ENCODE peak calls at places on chromosomes 2 and 18, in eight cellular contexts. O is Peyer's patch; F is CD8-positive, alpha-beta T cell; R is heart left ventricle; I is lower lobe of right lung; J is K562; P is iPS DF 6.9; N is A549. D is an unnamed sample.

GRCh38 chr2:74954500-74954874 is 4.0 kb upstream of the POLE4 start:
- DNase-seq in F (no peak), O (no peak), N (no peak), I (no peak), J (no peak), R (no peak), P (no peak), D (no peak)

GRCh38 chr18:55856191-55856590 is 268.2 kb upstream of the TCF4 start:
- DNase-seq in F (no peak), I (no peak), P (peak), R (no peak), J (no peak), N (peak), O (no peak), D (no peak)

GRCh38 chr18:9419956-9420631 is 55.2 kb upstream of the RALBP1 start:
- DNase-seq in J (no peak), R (no peak), O (no peak), F (no peak), I (no peak), N (no peak), P (no peak), D (no peak)

GRCh38 chr2:106878206-106878605 is 7.8 kb downstream of the ST6GAL2 start:
- DNase-seq in N (no peak), F (no peak), I (no peak), P (no peak), O (no peak), R (no peak), J (no peak), D (no peak)

GRCh38 chr2:138898855-138899254 is 118.7 kb upstream of the NXPH2 start:
- DNase-seq in N (no peak), J (no peak), F (no peak), P (no peak), I (no peak), R (no peak), O (no peak), D (no peak)

GRCh38 chr2:226845717-226846116 is 9.9 kb downstream of the RHBDD1 start:
- DNase-seq in P (no peak), R (no peak), J (no peak), O (no peak), F (no peak), I (no peak), N (no peak), D (no peak)

GRCh38 chr2:179443175-179443574 is 178.5 kb upstream of the SESTD1 start:
- DNase-seq in N (no peak), P (no peak), I (no peak), R (peak), O (no peak), J (no peak), F (no peak), D (no peak)

GRCh38 chr2:102342888-102343287 is 12.7 kb upstream of the IL18R1 start:
- DNase-seq in N (no peak), P (no peak), F (no peak), O (no peak), R (no peak), I (no peak), J (no peak), D (peak)

GRCh38 chr2:61288070-61288841 is 126.3 kb downstream of the C2orf74 start:
- DNase-seq in P (no peak), N (no peak), I (no peak), R (no peak), J (peak), O (no peak), F (no peak), D (no peak)

GRCh38 chr2:241833101-241833937 is 24.3 kb downstream of the NEU4 start:
- DNase-seq in P (no peak), F (peak), R (no peak), I (no peak), O (no peak), N (no peak), J (no peak), D (no peak)

GRCh38 chr2:227826019-227826521 is 12.4 kb downstream of the CCL20 start:
- DNase-seq in I (no peak), O (no peak), N (no peak), J (no peak), P (no peak), F (no peak), R (no peak), D (no peak)

GRCh38 chr2:42938671-42939370 is 146.4 kb upstream of the HAAO start:
- DNase-seq in P (no peak), F (no peak), O (no peak), N (no peak), I (no peak), J (no peak), R (no peak), D (no peak)

GRCh38 chr2:140880573-140880972 is 1250.2 kb downstream of the LRP1B start:
- DNase-seq in P (no peak), R (no peak), O (no peak), J (no peak), F (no peak), N (no peak), I (no peak), D (no peak)

GRCh38 chr18:21557607-21558253 is 42.8 kb downstream of the ESCO1 start:
- DNase-seq in O (no peak), J (no peak), P (no peak), F (no peak), I (no peak), N (no peak), R (no peak), D (no peak)

GRCh38 chr18:63994783-63995399 is 25.0 kb downstream of the SERPINB8 start:
- DNase-seq in P (no peak), J (peak), N (peak), R (no peak), I (peak), O (peak), F (no peak), D (no peak)

GRCh38 chr2:140990416-140990815 is 1140.4 kb downstream of the LRP1B start:
- DNase-seq in R (no peak), J (no peak), I (no peak), F (no peak), N (no peak), O (no peak), P (no peak), D (no peak)

GRCh38 chr2:199424160-199424559 is 33.6 kb downstream of the SATB2 start:
- DNase-seq in F (no peak), O (no peak), R (no peak), J (no peak), I (no peak), N (no peak), P (no peak), D (no peak)

GRCh38 chr2:241213036-241213435 is 24.6 kb downstream of the ANO7 start:
- DNase-seq in R (no peak), I (no peak), P (no peak), N (no peak), O (no peak), F (no peak), J (no peak), D (no peak)

GRCh38 chr2:86552889-86553288 is 10.4 kb downstream of the CHMP3 start:
- DNase-seq in J (no peak), R (no peak), O (peak), N (no peak), P (no peak), I (no peak), F (peak), D (no peak)

GRCh38 chr2:18301421-18302139 is 258.9 kb downstream of the RDH14 start:
- DNase-seq in O (no peak), P (no peak), N (no peak), R (no peak), J (no peak), I (no peak), F (no peak), D (no peak)

GRCh38 chr18:5297582-5297981 is 2.1 kb upstream of the ZBTB14 start:
- DNase-seq in I (no peak), O (no peak), R (no peak), J (no peak), P (no peak), N (no peak), F (no peak), D (no peak)

GRCh38 chr2:241999184-241999583 is 129.7 kb downstream of the RTP5 start:
- DNase-seq in R (no peak), I (no peak), O (no peak), N (no peak), F (no peak), J (no peak), P (no peak), D (peak)

GRCh38 chr2:226600184-226600583 is 199.4 kb downstream of the IRS1 start:
- DNase-seq in O (no peak), I (no peak), J (no peak), P (no peak), N (no peak), F (no peak), R (no peak), D (no peak)

GRCh38 chr2:212109792-212110680 is 428.6 kb downstream of the ERBB4 start:
- DNase-seq in F (no peak), O (no peak), R (no peak), I (no peak), N (no peak), J (no peak), P (no peak), D (no peak)

GRCh38 chr2:205534997-205535396 is 147.3 kb upstream of the NRP2 start:
- DNase-seq in F (no peak), P (no peak), I (no peak), N (no peak), R (no peak), O (no peak), J (no peak), D (no peak)

GRCh38 chr2:226327830-226328229 is 471.8 kb downstream of the IRS1 start:
- DNase-seq in N (no peak), P (no peak), J (no peak), R (no peak), F (no peak), I (no peak), O (no peak), D (no peak)

GRCh38 chr2:98911126-98911375 is 25.0 kb downstream of the CRACDL start:
- DNase-seq in J (no peak), P (no peak), O (peak), R (no peak), F (peak), I (no peak), N (no peak), D (no peak)

GRCh38 chr2:111624401-111625156 is 259.4 kb downstream of the ANAPC1 start:
- DNase-seq in J (no peak), N (no peak), R (no peak), O (no peak), I (no peak), P (no peak), F (no peak), D (no peak)

GRCh38 chr2:128215897-128216645 is 102.6 kb downstream of the HS6ST1 start:
- DNase-seq in O (no peak), I (no peak), R (no peak), N (no peak), F (no peak), J (no peak), P (no peak), D (no peak)

GRCh38 chr2:225354281-225354774 is 45.2 kb upstream of the NYAP2 start:
- DNase-seq in P (no peak), F (no peak), I (no peak), O (no peak), J (no peak), N (no peak), R (no peak), D (no peak)

GRCh38 chr2:73998451-73998850 is 13.7 kb downstream of the TET3 start:
- DNase-seq in R (no peak), J (no peak), I (no peak), O (no peak), P (no peak), N (no peak), F (no peak), D (no peak)

GRCh38 chr2:133026536-133027177 is 356.7 kb upstream of the LYPD1 start:
- DNase-seq in I (no peak), N (no peak), F (no peak), R (no peak), P (peak), J (no peak), O (no peak), D (no peak)

GRCh38 chr18:32438173-32438572 is 32.5 kb downstream of the GAREM1 start:
- DNase-seq in R (peak), J (no peak), O (no peak), P (no peak), I (no peak), F (no peak), N (no peak), D (no peak)

GRCh38 chr2:85307527-85307897 is 20.3 kb downstream of the TGOLN2 start:
- DNase-seq in P (no peak), J (no peak), N (no peak), I (no peak), R (no peak), F (no peak), O (peak), D (no peak)

GRCh38 chr2:8094571-8094970 is 587.3 kb upstream of the ID2 start:
- DNase-seq in R (no peak), O (no peak), P (no peak), N (no peak), J (no peak), I (no peak), F (no peak), D (no peak)

GRCh38 chr2:218995972-218996644 is 2.9 kb upstream of the CRYBA2 start:
- DNase-seq in O (peak), I (peak), J (peak), R (peak), P (no peak), N (peak), F (peak), D (peak)

GRCh38 chr18:63970803-63971191 is 916 bp downstream of the SERPINB8 start:
- DNase-seq in P (no peak), R (peak), J (no peak), I (peak), F (no peak), N (no peak), O (peak), D (peak)

GRCh38 chr18:50282521-50283335 is 1.4 kb upstream of the MBD1 start:
- DNase-seq in P (no peak), I (no peak), N (no peak), J (no peak), R (peak), O (peak), F (no peak), D (no peak)

GRCh38 chr2:165469417-165469816 is at the start of gene CSRNP3:
- DNase-seq in O (peak), F (no peak), J (no peak), N (peak), P (peak), I (no peak), R (no peak), D (peak)

DNA sequence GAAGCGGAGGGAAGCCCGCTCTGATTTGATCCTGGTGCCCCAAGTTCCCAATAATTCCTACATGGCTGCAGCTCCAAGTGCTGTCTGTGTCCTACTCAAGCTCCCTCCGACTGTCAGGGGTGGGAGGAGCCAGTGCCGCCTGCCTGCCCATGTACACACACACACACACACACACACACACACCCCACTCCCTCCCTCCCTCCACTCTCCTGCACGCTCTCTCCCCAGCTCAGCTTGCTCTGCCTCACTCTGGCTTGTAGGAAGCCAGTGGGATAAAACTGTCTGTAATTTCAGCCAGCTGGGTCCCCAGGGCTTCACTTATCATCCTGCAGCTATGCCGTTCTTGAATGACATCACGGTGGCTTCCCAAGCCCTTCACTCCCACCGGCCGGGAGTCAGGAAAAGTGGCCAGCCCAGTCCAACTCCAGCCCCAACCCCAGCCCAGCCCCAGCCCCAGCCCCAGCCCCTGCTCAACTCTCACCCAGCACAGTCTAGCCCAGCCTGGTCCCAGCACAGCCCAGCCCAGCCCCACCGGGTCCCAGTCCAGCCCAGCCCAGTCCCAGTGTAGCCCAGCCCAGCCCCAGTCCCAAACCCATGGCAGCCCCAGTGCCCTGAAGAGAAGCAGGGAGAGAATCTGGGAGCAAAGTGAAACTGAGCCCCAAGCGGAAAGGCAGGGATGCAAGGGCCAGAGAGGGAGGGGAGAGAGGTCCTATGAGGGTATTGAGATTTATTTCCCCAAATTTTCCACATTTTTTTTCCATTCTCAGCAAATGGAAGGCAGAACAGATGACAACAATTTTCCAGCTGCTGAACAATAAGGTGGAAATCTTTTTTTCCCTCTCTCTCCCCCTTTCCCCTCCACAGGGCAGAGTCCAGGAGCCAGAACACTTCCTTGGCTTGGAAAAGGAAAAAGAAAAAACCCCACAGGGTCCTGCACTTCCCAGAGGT is 144.0 kb downstream of the TNS1 start:
- DNase-seq in F (no peak), J (peak), O (peak), P (no peak), I (no peak), N (no peak), R (peak), D (peak)
- H3K27ac ChIP-seq in F (no peak), J (no peak), O (no peak), P (no peak), I (peak), N (no peak), R (peak), D (peak)

GRCh38 chr2:9473308-9473984 is 905 bp upstream of the IAH1 start:
- DNase-seq in P (no peak), R (no peak), J (no peak), F (peak), N (peak), O (peak), I (no peak), D (no peak)
- H3K27ac ChIP-seq in P (no peak), R (no peak), J (no peak), F (peak), N (peak), O (peak), I (peak), D (peak)

DNA sequence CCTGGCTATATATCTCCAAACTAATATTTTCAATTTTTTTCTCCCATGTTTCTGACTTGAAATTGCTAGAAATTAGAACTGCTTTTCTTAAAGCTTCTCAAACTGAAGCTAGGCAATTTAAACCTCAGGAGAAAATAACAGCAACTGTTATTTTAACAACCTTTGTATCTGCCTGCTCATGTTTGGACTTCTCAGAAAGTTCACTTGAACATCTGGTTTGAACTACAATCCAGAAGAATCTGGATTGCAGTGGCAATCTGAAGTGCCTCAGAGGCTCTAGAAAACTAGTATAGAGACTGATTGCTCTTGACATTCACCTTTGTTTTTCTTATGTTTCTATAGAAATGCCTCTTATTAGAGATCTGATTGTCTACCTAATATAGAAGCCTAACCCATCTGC is 64.1 kb downstream of the STAT4 start:
- DNase-seq in N (no peak), F (no peak), I (no peak), J (no peak), P (no peak), O (no peak), R (no peak), D (no peak)
- H3K27ac ChIP-seq in N (no peak), F (no peak), I (no peak), J (no peak), P (no peak), O (no peak), R (no peak), D (no peak)

DNA sequence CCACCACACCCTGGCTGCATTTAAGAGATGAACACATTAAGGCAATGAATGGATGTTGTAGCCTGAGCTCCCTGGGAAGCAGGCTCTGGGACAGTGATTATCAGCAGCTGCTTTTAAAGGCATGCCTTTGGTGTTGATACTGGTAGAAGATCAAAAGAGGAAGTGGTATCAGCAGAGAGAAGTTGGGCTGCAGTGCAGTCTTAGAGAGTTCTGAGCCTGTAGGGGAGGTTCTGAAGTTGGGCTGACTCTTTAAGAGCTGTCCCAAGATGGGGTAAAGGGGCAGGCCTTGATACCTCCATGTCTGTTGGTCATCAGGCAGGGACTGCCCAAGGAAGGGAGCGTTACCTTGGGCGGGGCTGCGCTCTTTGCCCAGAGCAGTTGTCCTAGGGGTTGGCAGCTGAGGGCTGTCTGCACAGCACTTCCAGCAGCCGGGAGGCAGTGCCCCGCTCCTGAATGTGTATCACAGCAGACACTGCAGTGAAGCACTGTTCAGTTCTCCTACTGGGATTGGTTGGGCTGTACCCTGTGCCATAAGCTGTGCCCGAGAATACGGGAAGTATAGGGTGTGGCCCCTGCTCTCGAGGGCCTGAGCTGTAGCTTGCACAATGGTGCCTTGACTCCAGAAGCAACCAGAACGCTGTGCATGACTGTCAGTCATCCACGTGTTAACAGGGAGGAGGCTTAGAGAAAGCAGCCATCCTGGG is 177.0 kb downstream of the CTIF start:
- DNase-seq in F (no peak), J (no peak), N (no peak), R (no peak), I (peak), O (peak), P (no peak), D (peak)
- H3K27ac ChIP-seq in F (no peak), J (no peak), N (no peak), R (no peak), I (peak), O (no peak), P (no peak), D (no peak)

DNA sequence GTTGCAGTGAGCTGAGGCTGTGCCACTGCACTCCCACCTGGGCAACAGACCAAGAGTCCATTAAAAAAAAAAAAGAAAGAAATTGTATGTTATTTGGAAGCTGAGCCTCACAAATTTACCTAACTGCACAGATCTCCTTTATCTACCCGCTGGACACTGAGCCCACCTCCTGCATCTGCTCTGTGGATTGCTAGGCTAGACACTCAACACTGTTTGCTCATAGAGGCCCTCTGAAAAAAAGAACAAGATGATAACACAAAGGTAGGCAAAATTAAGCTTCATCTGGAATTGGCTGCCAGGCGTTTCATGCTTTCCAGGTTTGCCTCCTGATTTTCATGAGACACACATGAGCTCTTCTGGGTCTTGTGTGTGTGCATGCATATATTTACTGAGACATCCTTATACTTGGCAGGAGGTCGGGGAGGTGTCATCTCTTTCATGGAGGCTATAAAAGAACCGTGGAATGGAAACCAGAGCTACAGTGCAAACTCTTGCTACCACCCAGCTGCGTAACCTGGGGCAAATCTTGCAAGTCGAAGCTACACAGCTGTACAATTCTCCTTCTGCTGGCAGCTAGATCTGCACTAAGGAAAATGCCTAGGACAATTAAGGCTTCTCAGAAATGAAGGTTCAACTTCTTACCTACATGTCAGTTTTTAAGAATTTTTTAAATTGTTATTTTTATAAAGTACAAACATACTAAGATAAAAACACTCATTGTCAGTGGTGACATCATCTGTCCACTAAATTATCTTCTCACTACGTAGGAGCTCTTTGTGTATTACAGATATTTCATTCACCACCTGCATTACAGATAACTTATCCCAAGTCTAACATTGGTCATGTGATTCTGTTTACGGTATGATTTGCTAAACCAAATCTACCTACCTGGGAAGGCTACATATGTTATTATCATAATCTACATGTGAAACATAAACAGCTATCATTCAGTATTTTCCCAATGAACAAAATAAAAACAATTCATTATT is 63.1 kb downstream of the CABYR start:
- DNase-seq in R (no peak), I (no peak), O (no peak), N (no peak), P (no peak), J (no peak), F (no peak), D (no peak)
- H3K27ac ChIP-seq in R (no peak), I (no peak), O (no peak), N (no peak), P (no peak), J (no peak), F (no peak), D (no peak)